ENCODE peak calls at places on chromosomes 6 and 20, in eight cellular contexts. W is fibroblast of the aortic adventitia; B is endothelial cell; S is mesothelial cell of epicardium; C is CD8-positive, alpha-beta T cell; T is mammary epithelial cell; V is lower leg skin; M is tibial nerve. Y is an unnamed sample.
A peak's percentile ranks its signal among the peaks of the same experiment; 100 is the strongest.

GRCh38 chr6:83183082-83183828 is 9.8 kb downstream of the PGM3 start:
- DNase-seq in C (no peak), T (peak; percentile 98), V (no peak), W (peak; percentile 99), M (no peak), S (no peak), B (no peak), Y (no peak)

GRCh38 chr6:49506569-49507111 is 6.9 kb downstream of the GLYATL3 start:
- DNase-seq in C (no peak), S (no peak), T (no peak), M (no peak), V (no peak), W (no peak), B (no peak), Y (no peak)

GRCh38 chr6:10695086-10695657 is 400 bp downstream of the PAK1IP1 start:
- DNase-seq in V (no peak), T (no peak), S (no peak), C (no peak), M (no peak), B (no peak), W (no peak), Y (no peak)

GRCh38 chr20:6074145-6074561 is 20.3 kb upstream of the LRRN4 start:
- DNase-seq in C (no peak), S (no peak), T (no peak), B (peak; percentile 12), M (no peak), V (peak; percentile 56), W (no peak), Y (no peak)

GRCh38 chr6:112665815-112666214 is 318.7 kb downstream of the RFPL4B start:
- DNase-seq in M (no peak), C (no peak), T (peak; percentile 71), W (peak; percentile 10), S (no peak), V (no peak), B (no peak), Y (no peak)

GRCh38 chr20:58556961-58557360 is 41.8 kb upstream of the APCDD1L start:
- DNase-seq in C (no peak), S (no peak), B (no peak), T (no peak), W (peak; percentile 20), M (no peak), V (no peak), Y (no peak)

GRCh38 chr6:163756079-163756478 is 341.6 kb downstream of the QKI start:
- DNase-seq in W (no peak), V (no peak), B (no peak), M (no peak), T (no peak), S (no peak), C (no peak), Y (no peak)

GRCh38 chr20:57625181-57625958 is 5.1 kb upstream of the ZBP1 start:
- DNase-seq in C (no peak), M (no peak), S (no peak), W (no peak), V (peak; percentile 69), T (no peak), B (no peak), Y (no peak)

GRCh38 chr20:43949248-43949647 is 34.6 kb downstream of the TOX2 start:
- DNase-seq in B (no peak), W (no peak), T (no peak), V (no peak), S (no peak), M (no peak), C (no peak), Y (no peak)
- TF ChIP-seq CTCF in B (no peak), W (no peak), T (no peak), V (no peak), S (no peak), M (no peak), C (no peak), Y (no peak)

DNA sequence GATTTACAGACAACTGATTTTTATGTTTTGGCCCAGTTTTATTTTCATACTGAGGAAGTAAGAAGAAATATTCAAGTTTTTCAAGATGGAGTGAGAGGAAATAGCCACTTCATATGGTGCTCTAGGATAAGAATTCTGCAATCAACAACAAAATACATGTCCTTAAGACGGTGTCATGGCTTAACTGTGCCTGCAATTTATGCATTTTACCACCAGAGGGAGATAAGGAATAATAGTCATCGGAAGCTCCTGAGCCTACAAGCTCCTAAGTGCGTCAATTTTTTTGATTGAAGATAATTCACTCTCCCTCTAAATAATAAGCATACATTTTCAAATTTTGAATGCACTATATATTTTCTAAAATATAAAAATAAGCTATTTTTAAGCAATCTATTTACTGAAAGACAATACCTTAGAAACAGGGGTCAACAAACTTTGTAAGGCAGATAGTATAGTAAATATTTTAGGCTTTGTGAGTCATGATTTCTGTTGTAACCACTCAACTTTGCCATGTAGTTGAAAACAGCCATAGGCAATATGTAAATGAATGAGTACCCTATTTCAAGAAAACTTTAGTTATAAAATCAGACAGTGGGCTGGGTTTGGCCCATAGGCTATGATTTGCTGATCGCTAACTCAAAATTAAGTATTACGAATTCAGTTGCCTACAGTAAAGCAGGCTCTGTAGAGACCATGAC is 230.9 kb upstream of the DTNBP1 start:
- DNase-seq in S (no peak), T (peak; percentile 35), V (no peak), W (peak; percentile 16), B (no peak), C (no peak), M (no peak), Y (no peak)
- TF ChIP-seq CTCF in S (peak; percentile 55), T (peak; percentile 41), V (no peak), W (peak; percentile 39), B (peak; percentile 98), C (no peak), M (no peak), Y (peak; percentile 16)

GRCh38 chr6:52595796-52596130 is 18.9 kb upstream of the TRAM2 start:
- DNase-seq in W (no peak), B (no peak), T (no peak), C (no peak), S (no peak), M (no peak), V (no peak), Y (no peak)
- TF ChIP-seq CTCF in W (no peak), B (no peak), T (no peak), C (no peak), S (no peak), M (no peak), V (no peak), Y (no peak)

DNA sequence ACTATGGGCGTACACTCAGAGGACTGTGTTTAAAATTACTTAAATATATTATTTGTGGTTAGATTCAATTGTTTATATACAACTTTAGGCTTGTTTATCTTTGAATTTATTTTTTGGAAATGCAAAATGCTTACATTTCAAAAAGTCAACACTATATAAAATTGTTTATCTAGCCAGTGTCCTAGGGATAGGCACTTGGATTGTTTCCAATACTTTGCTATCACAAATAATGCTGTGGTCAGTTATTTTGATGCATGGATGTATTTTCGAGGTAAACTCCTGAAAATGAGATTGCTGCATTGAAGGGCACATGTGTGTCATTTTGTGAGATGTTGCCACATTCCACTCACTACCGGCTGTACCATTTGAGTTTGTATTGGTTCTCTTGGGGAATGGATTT is 213.9 kb downstream of the SLC24A3 start:
- DNase-seq in S (no peak), C (no peak), M (no peak), V (no peak), B (no peak), W (no peak), T (no peak), Y (no peak)
- TF ChIP-seq CTCF in S (no peak), C (no peak), M (no peak), V (no peak), B (no peak), W (no peak), T (no peak), Y (no peak)

GRCh38 chr6:1363729-1364572 is 25.4 kb upstream of the FOXF2 start:
- DNase-seq in C (no peak), S (no peak), V (no peak), B (peak; percentile 52), T (no peak), M (peak; percentile 36), W (peak; percentile 75), Y (no peak)
- TF ChIP-seq CTCF in C (no peak), S (no peak), V (no peak), B (peak; percentile 13), T (peak; percentile 53), M (no peak), W (peak; percentile 27), Y (no peak)

GRCh38 chr20:63215101-63216040 is 560 bp downstream of the YTHDF1 start:
- DNase-seq in T (peak; percentile 45), V (no peak), W (peak; percentile 53), S (peak; percentile 48), B (peak; percentile 68), C (no peak), M (no peak), Y (no peak)
- TF ChIP-seq CTCF in T (peak; percentile 55), V (no peak), W (peak; percentile 70), S (no peak), B (peak; percentile 4), C (no peak), M (no peak), Y (no peak)

Y was measured in natural killer cell.